ENCODE peak calls at places on chromosomes 11 and 22, in five cellular contexts. A is choroid plexus epithelial cell, B is NCI-H1105, Z is ACHN, I is NCI-H187 treated with DMSO at 0.1 percent for 48 hours. S is an unnamed sample.

GRCh38 chr11:44005076-44005800 is 42.5 kb upstream of the ACCSL start:
- DNase-seq in Z (no peak), B (peak; percentile 88), I (no peak), A (no peak), S (no peak)

GRCh38 chr22:29224859-29225410 is 19.2 kb downstream of the EMID1 start:
- DNase-seq in A (no peak), I (no peak), Z (no peak), B (no peak), S (no peak)

GRCh38 chr11:14713518-14714244 is 70.1 kb downstream of the PDE3B start:
- DNase-seq in A (no peak), B (no peak), I (no peak), Z (no peak), S (no peak)

GRCh38 chr11:76654310-76654851 is 16.2 kb downstream of the LRRC32 start:
- DNase-seq in B (no peak), A (peak; percentile 80), Z (no peak), I (no peak), S (no peak)

GRCh38 chr22:48644108-48644507 is 1183.6 kb downstream of the BRD1 start:
- DNase-seq in B (no peak), A (no peak), I (no peak), Z (no peak), S (no peak)

GRCh38 chr11:126594921-126595367 is 239.5 kb downstream of the ST3GAL4 start:
- DNase-seq in I (peak; percentile 67), A (no peak), Z (no peak), B (peak; percentile 67), S (no peak)

GRCh38 chr11:65121447-65121864 is 478 bp downstream of the FAU start:
- DNase-seq in B (no peak), I (no peak), A (no peak), Z (no peak), S (no peak)

GRCh38 chr11:12237381-12237784 is 127.0 kb downstream of the MICAL2 start:
- DNase-seq in I (no peak), A (no peak), Z (no peak), B (no peak), S (no peak)

GRCh38 chr11:121535122-121535796 is 82.5 kb upstream of the SORL1-AS1 start:
- DNase-seq in A (no peak), B (no peak), I (no peak), Z (no peak), S (no peak)

GRCh38 chr11:87097582-87097981 is 59.8 kb downstream of the TMEM135 start:
- DNase-seq in Z (peak; percentile 68), I (no peak), A (peak; percentile 69), B (peak; percentile 6), S (no peak)

GRCh38 chr22:38214248-38215056 is 12.7 kb downstream of the MAFF start:
- DNase-seq in B (no peak), I (no peak), Z (no peak), A (peak; percentile 75), S (no peak)

GRCh38 chr11:126588630-126589491 is 233.4 kb downstream of the ST3GAL4 start:
- DNase-seq in B (peak; percentile 88), Z (no peak), I (peak; percentile 81), A (no peak), S (no peak)

GRCh38 chr11:116825434-116825833 is 2.3 kb upstream of the APOA4 start:
- DNase-seq in Z (no peak), B (no peak), A (no peak), I (no peak), S (no peak)

GRCh38 chr11:69696749-69697488 is 6.9 kb downstream of the FGF19 start:
- DNase-seq in A (no peak), B (no peak), I (no peak), Z (no peak), S (no peak)

GRCh38 chr22:17807571-17808410 is 33.5 kb upstream of the BID start:
- DNase-seq in I (no peak), Z (no peak), B (no peak), A (peak; percentile 50), S (no peak)

GRCh38 chr22:31122196-31122531 is 602 bp upstream of the INPP5J start:
- DNase-seq in B (no peak), I (no peak), A (no peak), Z (no peak), S (no peak)

GRCh38 chr11:128814856-128815705 is 52.0 kb downstream of the KCNJ1 start:
- DNase-seq in I (no peak), A (peak; percentile 93), Z (no peak), B (no peak), S (no peak)

GRCh38 chr11:126573325-126574076 is 218.0 kb downstream of the ST3GAL4 start:
- DNase-seq in B (peak; percentile 81), Z (no peak), I (no peak), A (peak; percentile 4), S (no peak)

GRCh38 chr11:117201906-117202305 is 2.7 kb downstream of the TAGLN start:
- DNase-seq in B (no peak), Z (no peak), A (no peak), I (no peak), S (no peak)

GRCh38 chr11:120054016-120054752 is 83.7 kb downstream of the TRIM29 start:
- DNase-seq in A (no peak), I (no peak), Z (no peak), B (no peak), S (no peak)

GRCh38 chr22:19962909-19963806 is 21.5 kb upstream of the TXNRD2 start:
- DNase-seq in Z (no peak), I (no peak), A (no peak), B (no peak), S (no peak)

GRCh38 chr11:132099692-132100091 is 729.3 kb downstream of the NTM start:
- DNase-seq in A (no peak), I (no peak), B (no peak), Z (peak; percentile 17), S (no peak)

GRCh38 chr11:12723410-12724297 is 49.4 kb downstream of the TEAD1 start:
- DNase-seq in Z (peak; percentile 92), B (peak; percentile 52), I (no peak), A (peak; percentile 67), S (no peak)

GRCh38 chr22:20083157-20083890 is 3.3 kb downstream of the DGCR8 start:
- DNase-seq in B (no peak), Z (no peak), I (no peak), A (peak; percentile 7), S (no peak)

GRCh38 chr11:90434858-90435257 is 212.0 kb upstream of the CHORDC1 start:
- DNase-seq in I (no peak), A (peak; percentile 14), Z (peak; percentile 29), B (peak; percentile 24), S (no peak)

GRCh38 chr11:67522844-67523555 is at the start of gene CABP2:
- DNase-seq in A (no peak), B (no peak), Z (no peak), I (no peak), S (no peak)

GRCh38 chr22:45341503-45341902 is 31.8 kb downstream of the FAM118A start:
- DNase-seq in Z (no peak), A (no peak), I (no peak), B (no peak), S (no peak)

GRCh38 chr11:79212711-79213110 is 228.1 kb downstream of the TENM4 start:
- DNase-seq in A (no peak), Z (no peak), B (no peak), I (no peak), S (no peak)

GRCh38 chr11:34313099-34313517 is 44.7 kb downstream of the ABTB2 start:
- DNase-seq in I (no peak), A (no peak), B (no peak), Z (no peak), S (no peak)

GRCh38 chr11:40293655-40294342 is 1165.7 kb downstream of the LRRC4C start:
- DNase-seq in B (peak; percentile 83), Z (peak; percentile 84), I (peak; percentile 80), A (peak; percentile 95), S (peak; percentile 48)

GRCh38 chr22:36758792-36759271 is 17.1 kb downstream of the IFT27 start:
- DNase-seq in B (no peak), I (no peak), Z (no peak), A (no peak), S (no peak)

GRCh38 chr22:37235897-37236607 is 8.0 kb downstream of the RAC2 start:
- DNase-seq in I (no peak), A (no peak), Z (no peak), B (no peak), S (no peak)

GRCh38 chr11:6321356-6321755 is 1.1 kb upstream of the CAVIN3 start:
- DNase-seq in Z (no peak), I (no peak), A (no peak), B (no peak), S (no peak)

GRCh38 chr11:42576318-42576717 is 735.5 kb upstream of the API5 start:
- DNase-seq in B (no peak), A (no peak), Z (no peak), I (no peak), S (no peak)

GRCh38 chr11:63290285-63290684 is 46.9 kb upstream of the SLC22A25 start:
- DNase-seq in B (no peak), A (no peak), Z (no peak), I (no peak), S (no peak)